ENCODE peak calls at places on chromosomes 5 and 9, in four cellular contexts. One of them, this sample, is unnamed.
A peak's percentile ranks its signal among the peaks of the same experiment; 100 is the strongest.

GRCh38 chr5:172932313-172933017 is 26.8 kb upstream of the RPL26L1 start:
- DNase-seq in AG10803: peak; percentile 61
- DNase-seq in IMR-90: peak; percentile 78
- DNase-seq in Karpas-422: peak; percentile 83
- DNase-seq in this sample: peak; percentile 53

GRCh38 chr5:43041131-43041668 is 1.1 kb upstream of the ANXA2R start:
- DNase-seq in AG10803: peak; percentile 87
- DNase-seq in IMR-90: no peak
- DNase-seq in Karpas-422: peak; percentile 83
- DNase-seq in this sample: no peak

GRCh38 chr5:33235824-33236223 is 204.9 kb upstream of the TARS1 start:
- DNase-seq in AG10803: no peak
- DNase-seq in IMR-90: no peak
- DNase-seq in Karpas-422: no peak
- DNase-seq in this sample: no peak

GRCh38 chr9:92737611-92738299 is 26.9 kb downstream of the BICD2 start:
- DNase-seq in AG10803: no peak
- DNase-seq in IMR-90: no peak
- DNase-seq in Karpas-422: no peak
- DNase-seq in this sample: no peak

GRCh38 chr9:15965246-15965745 is 412.5 kb downstream of the CCDC171 start:
- DNase-seq in AG10803: no peak
- DNase-seq in IMR-90: peak; percentile 17
- DNase-seq in Karpas-422: no peak
- DNase-seq in this sample: no peak

GRCh38 chr9:68653141-68653595 is 51.9 kb upstream of the PIP5K1B start:
- DNase-seq in AG10803: no peak
- DNase-seq in IMR-90: no peak
- DNase-seq in Karpas-422: no peak
- DNase-seq in this sample: no peak

GRCh38 chr9:133403766-133404439 is 13.9 kb downstream of the REXO4 start:
- DNase-seq in AG10803: peak; percentile 20
- DNase-seq in IMR-90: no peak
- DNase-seq in Karpas-422: peak; percentile 89
- DNase-seq in this sample: no peak

GRCh38 chr5:124061663-124062062 is 549.7 kb downstream of the CSNK1G3 start:
- DNase-seq in AG10803: peak; percentile 33
- DNase-seq in IMR-90: peak; percentile 28
- DNase-seq in Karpas-422: no peak
- DNase-seq in this sample: peak; percentile 83

GRCh38 chr9:6757988-6758417 is 230 bp downstream of the KDM4C start:
- DNase-seq in AG10803: no peak
- DNase-seq in IMR-90: no peak
- DNase-seq in Karpas-422: no peak
- DNase-seq in this sample: no peak

GRCh38 chr5:139190125-139190524 is 8.0 kb downstream of the SIL1 start:
- DNase-seq in AG10803: peak; percentile 83
- DNase-seq in IMR-90: peak; percentile 95
- DNase-seq in Karpas-422: no peak
- DNase-seq in this sample: peak; percentile 79

GRCh38 chr5:149007174-149007573 is 55.7 kb downstream of the SH3TC2 start:
- DNase-seq in AG10803: peak; percentile 89
- DNase-seq in IMR-90: peak; percentile 83
- DNase-seq in Karpas-422: no peak
- DNase-seq in this sample: no peak

GRCh38 chr9:7536310-7536939 is 263.2 kb downstream of the DMAC1 start:
- DNase-seq in AG10803: peak; percentile 51
- DNase-seq in IMR-90: peak; percentile 56
- DNase-seq in Karpas-422: peak; percentile 77
- DNase-seq in this sample: peak; percentile 5

GRCh38 chr5:134007581-134008256 is 2.9 kb upstream of the VDAC1 start:
- DNase-seq in AG10803: no peak
- DNase-seq in IMR-90: no peak
- DNase-seq in Karpas-422: no peak
- DNase-seq in this sample: no peak

GRCh38 chr5:116859666-116860320 is 285.2 kb upstream of the SEMA6A start:
- DNase-seq in AG10803: no peak
- DNase-seq in IMR-90: no peak
- DNase-seq in Karpas-422: no peak
- DNase-seq in this sample: no peak

GRCh38 chr5:96093890-96094381 is 132.3 kb upstream of the ELL2 start:
- DNase-seq in AG10803: peak; percentile 46
- DNase-seq in IMR-90: no peak
- DNase-seq in Karpas-422: no peak
- DNase-seq in this sample: peak; percentile 63

GRCh38 chr5:43044181-43044914 is 4.2 kb upstream of the ANXA2R start:
- DNase-seq in AG10803: peak; percentile 39
- DNase-seq in IMR-90: peak; percentile 68
- DNase-seq in Karpas-422: no peak
- DNase-seq in this sample: no peak

GRCh38 chr5:120808135-120808534 is 344.0 kb downstream of the PRR16 start:
- DNase-seq in AG10803: peak; percentile 40
- DNase-seq in IMR-90: peak; percentile 39
- DNase-seq in Karpas-422: no peak
- DNase-seq in this sample: no peak

GRCh38 chr5:2522372-2522771 is 229.1 kb downstream of the IRX2 start:
- DNase-seq in AG10803: no peak
- DNase-seq in IMR-90: no peak
- DNase-seq in Karpas-422: no peak
- DNase-seq in this sample: no peak

GRCh38 chr5:80165430-80165829 is 90.4 kb downstream of the SERINC5 start:
- DNase-seq in AG10803: no peak
- DNase-seq in IMR-90: no peak
- DNase-seq in Karpas-422: no peak
- DNase-seq in this sample: no peak

GRCh38 chr5:107533946-107534876 is 136.5 kb downstream of the EFNA5 start:
- DNase-seq in AG10803: no peak
- DNase-seq in IMR-90: no peak
- DNase-seq in Karpas-422: no peak
- DNase-seq in this sample: no peak

GRCh38 chr5:172179032-172179989 is 8.7 kb downstream of the STK10 start:
- DNase-seq in AG10803: no peak
- DNase-seq in IMR-90: peak; percentile 40
- DNase-seq in Karpas-422: no peak
- DNase-seq in this sample: no peak

GRCh38 chr5:16617272-16617973 is 626 bp upstream of the RETREG1 start:
- DNase-seq in AG10803: no peak
- DNase-seq in IMR-90: no peak
- DNase-seq in Karpas-422: no peak
- DNase-seq in this sample: no peak

GRCh38 chr5:68593211-68593701 is 377.7 kb downstream of the PIK3R1 start:
- DNase-seq in AG10803: no peak
- DNase-seq in IMR-90: no peak
- DNase-seq in Karpas-422: no peak
- DNase-seq in this sample: no peak

GRCh38 chr5:115366223-115366622 is 69.8 kb upstream of the CCDC112 start:
- DNase-seq in AG10803: peak; percentile 95
- DNase-seq in IMR-90: peak; percentile 94
- DNase-seq in Karpas-422: no peak
- DNase-seq in this sample: peak; percentile 93

GRCh38 chr5:78320461-78320860 is 26.0 kb upstream of the AP3B1 start:
- DNase-seq in AG10803: peak; percentile 42
- DNase-seq in IMR-90: peak; percentile 69
- DNase-seq in Karpas-422: peak; percentile 62
- DNase-seq in this sample: peak; percentile 60

GRCh38 chr5:157025093-157025698 is 33.7 kb downstream of the HAVCR1 start:
- DNase-seq in AG10803: no peak
- DNase-seq in IMR-90: no peak
- DNase-seq in Karpas-422: no peak
- DNase-seq in this sample: no peak

GRCh38 chr5:61408476-61409168 is 76.6 kb downstream of the ZSWIM6 start:
- DNase-seq in AG10803: peak; percentile 100
- DNase-seq in IMR-90: peak; percentile 99
- DNase-seq in Karpas-422: peak; percentile 94
- DNase-seq in this sample: peak; percentile 99

GRCh38 chr9:16401720-16402119 is 468.8 kb downstream of the BNC2 start:
- DNase-seq in AG10803: no peak
- DNase-seq in IMR-90: no peak
- DNase-seq in Karpas-422: no peak
- DNase-seq in this sample: no peak

GRCh38 chr5:76104027-76104426 is 20.8 kb downstream of the SV2C start:
- DNase-seq in AG10803: peak; percentile 3
- DNase-seq in IMR-90: peak; percentile 19
- DNase-seq in Karpas-422: peak; percentile 63
- DNase-seq in this sample: peak; percentile 7

GRCh38 chr9:35395076-35395675 is 94.7 kb upstream of the RUSC2 start:
- DNase-seq in AG10803: no peak
- DNase-seq in IMR-90: no peak
- DNase-seq in Karpas-422: no peak
- DNase-seq in this sample: no peak

GRCh38 chr9:89380437-89381307 is 62.4 kb downstream of the SECISBP2 start:
- DNase-seq in AG10803: no peak
- DNase-seq in IMR-90: no peak
- DNase-seq in Karpas-422: no peak
- DNase-seq in this sample: no peak

GRCh38 chr9:87792831-87793288 is 66.9 kb downstream of the CTSL start:
- DNase-seq in AG10803: peak; percentile 68
- DNase-seq in IMR-90: peak; percentile 43
- DNase-seq in Karpas-422: peak; percentile 73
- DNase-seq in this sample: peak; percentile 86

DNA sequence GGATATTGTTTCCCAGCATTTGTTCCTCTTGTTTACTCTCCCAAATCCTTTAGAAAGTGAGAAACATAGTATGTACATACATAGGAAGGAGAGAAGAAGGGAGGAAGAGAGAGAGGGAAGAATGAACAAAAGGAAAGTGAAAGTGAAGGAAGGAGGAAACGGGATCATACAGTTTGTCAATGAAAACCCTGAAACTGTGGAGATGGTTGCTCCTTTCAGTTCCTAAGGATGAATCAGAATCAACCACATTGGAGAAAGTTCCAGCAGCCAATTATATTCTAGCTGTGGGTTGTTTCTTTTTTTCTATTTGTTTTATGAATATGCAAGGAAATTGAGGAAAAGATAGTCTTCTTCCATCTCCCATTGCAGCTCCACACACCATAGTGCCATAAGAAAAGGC is 396.5 kb downstream of the MLLT3 start:
- DNase-seq in AG10803: no peak
- DNase-seq in IMR-90: no peak
- DNase-seq in Karpas-422: no peak
- DNase-seq in this sample: peak; percentile 14
- H3K4me3 ChIP-seq in AG10803: peak overlapping the region; percentile 25
- H3K4me3 ChIP-seq in IMR-90: peak overlapping the region; percentile 44
- H3K4me3 ChIP-seq in Karpas-422: peak overlapping the region; percentile 26
- H3K4me3 ChIP-seq in this sample: no peak overlapping the region

DNA sequence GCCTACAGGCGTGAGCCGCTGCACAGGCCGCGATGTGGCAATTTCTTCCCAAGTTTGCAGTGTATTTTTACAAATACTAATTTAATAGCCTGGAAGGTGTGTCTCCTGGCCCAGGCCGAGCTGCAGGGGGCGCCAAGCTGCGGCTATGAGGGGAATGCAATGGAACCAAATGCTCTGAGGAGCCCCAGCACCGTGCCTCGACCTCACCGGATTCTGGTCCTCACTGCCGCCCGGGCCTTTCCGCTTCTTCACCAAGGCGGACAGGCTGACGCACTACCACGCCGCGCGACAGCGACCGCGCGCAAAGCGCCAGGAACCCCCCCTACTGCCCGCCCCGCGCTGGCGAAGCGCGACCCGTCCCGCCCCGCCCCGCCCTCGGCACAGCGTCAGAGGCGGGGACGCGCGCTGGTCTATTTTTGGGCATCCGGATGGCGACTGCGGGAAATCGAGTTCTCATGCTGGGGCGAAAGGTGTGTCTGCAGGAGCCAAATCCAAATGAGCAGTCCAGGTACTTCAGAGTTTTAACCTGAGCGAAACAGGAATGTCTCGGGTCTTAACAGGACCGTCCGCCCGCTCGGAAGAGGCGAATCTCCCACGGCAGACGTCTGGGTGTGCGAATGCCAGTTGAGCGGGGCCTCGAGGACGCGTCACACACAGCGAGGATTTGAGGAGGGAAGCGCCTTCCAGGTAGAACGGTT is 31.7 kb upstream of the PRXL2C start:
- DNase-seq in AG10803: peak; percentile 73
- DNase-seq in IMR-90: peak; percentile 57
- DNase-seq in Karpas-422: no peak
- DNase-seq in this sample: peak; percentile 57
- H3K4me3 ChIP-seq in AG10803: peak overlapping the region; percentile 66
- H3K4me3 ChIP-seq in IMR-90: peak overlapping the region; percentile 67
- H3K4me3 ChIP-seq in Karpas-422: no peak overlapping the region
- H3K4me3 ChIP-seq in this sample: peak overlapping the region; percentile 39

GRCh38 chr5:11904270-11904906 is at the start of gene CTNND2:
- DNase-seq in AG10803: no peak
- DNase-seq in IMR-90: no peak
- DNase-seq in Karpas-422: no peak
- DNase-seq in this sample: no peak

GRCh38 chr5:11905209-11905608 is 963 bp upstream of the CTNND2 start:
- DNase-seq in AG10803: no peak
- DNase-seq in IMR-90: no peak
- DNase-seq in Karpas-422: no peak
- DNase-seq in this sample: no peak

GRCh38 chr5:11903121-11903613 is 1.1 kb downstream of the CTNND2 start:
- DNase-seq in AG10803: no peak
- DNase-seq in IMR-90: no peak
- DNase-seq in Karpas-422: no peak
- DNase-seq in this sample: peak; percentile 0

GRCh38 chr5:11903614-11904269 is 504 bp downstream of the CTNND2 start:
- DNase-seq in AG10803: no peak
- DNase-seq in IMR-90: no peak
- DNase-seq in Karpas-422: no peak
- DNase-seq in this sample: peak; percentile 1

DNA sequence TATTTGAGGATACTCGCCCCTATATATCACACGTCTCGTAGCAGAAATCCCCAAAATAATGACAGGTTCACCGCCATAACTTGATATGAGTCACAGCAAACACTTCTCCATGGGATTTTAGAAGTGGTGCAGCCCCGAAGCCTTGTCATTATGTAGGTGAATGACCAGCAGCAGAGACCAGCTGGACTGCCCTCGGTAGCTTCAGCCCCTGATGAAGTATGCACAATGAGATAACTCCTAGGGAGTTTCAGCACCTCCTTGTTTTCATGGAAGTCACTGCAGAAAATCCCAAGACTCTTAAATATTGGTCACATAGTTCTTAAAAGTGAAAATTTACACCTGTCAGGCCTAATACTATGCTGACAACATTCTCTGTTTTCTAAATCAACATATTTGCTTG is 1.9 kb downstream of the CTNND2 start:
- DNase-seq in AG10803: no peak
- DNase-seq in IMR-90: no peak
- DNase-seq in Karpas-422: no peak
- DNase-seq in this sample: no peak
- H3K4me3 ChIP-seq in AG10803: no peak overlapping the region
- H3K4me3 ChIP-seq in IMR-90: no peak overlapping the region
- H3K4me3 ChIP-seq in Karpas-422: no peak overlapping the region
- H3K4me3 ChIP-seq in this sample: no peak overlapping the region

DNA sequence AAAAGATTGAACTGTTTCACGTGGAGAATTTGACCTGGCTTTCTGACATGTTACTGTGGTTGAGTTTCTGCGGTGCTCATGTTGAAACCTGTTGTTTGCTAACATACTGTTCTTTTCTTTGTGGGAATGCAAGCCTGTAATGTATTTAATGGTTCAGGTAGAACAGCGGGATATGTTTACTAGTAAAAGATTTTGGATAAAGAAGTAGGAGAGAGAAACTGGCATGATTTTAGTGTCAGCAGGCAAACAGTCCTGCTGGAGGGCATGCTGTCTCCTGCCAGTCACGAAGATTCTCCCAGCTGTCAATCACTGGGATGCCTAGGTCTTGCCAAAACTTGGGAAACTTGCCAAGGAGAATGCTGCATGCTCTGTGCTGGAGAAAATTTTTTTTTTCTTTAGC is 263.5 kb downstream of the TAF11L14 start:
- DNase-seq in AG10803: no peak
- DNase-seq in IMR-90: no peak
- DNase-seq in Karpas-422: no peak
- DNase-seq in this sample: no peak
- H3K4me3 ChIP-seq in AG10803: no peak overlapping the region
- H3K4me3 ChIP-seq in IMR-90: no peak overlapping the region
- H3K4me3 ChIP-seq in Karpas-422: no peak overlapping the region
- H3K4me3 ChIP-seq in this sample: no peak overlapping the region

This sample was measured in foreskin fibroblast.